ENCODE peak calls at places on chromosome 19, in seven cellular contexts. K is ovary; I is stimulated activated CD8-positive, alpha-beta memory T cell treated with anti-CD3 and anti-CD28 coated beads, Interleukin-2, amount 100 ng/mL, for 48 hours; B is NCI-H2029; M is T-helper 1 cell; X is T-helper 9 cell; C is effector CD4-positive, alpha-beta T cell. A is an unnamed sample.

GRCh38 chr19:16447015-16447384 is 24.8 kb downstream of the EPS15L1 start:
- DNase-seq in M (no peak), K (peak), X (no peak), I (peak), C (no peak), B (no peak), A (no peak)

GRCh38 chr19:801030-801860 is 4.0 kb downstream of the PTBP1 start:
- DNase-seq in K (peak), X (no peak), B (peak), C (no peak), I (no peak), M (no peak), A (peak)

GRCh38 chr19:16457195-16457953 is 14.4 kb downstream of the EPS15L1 start:
- DNase-seq in C (no peak), M (no peak), I (no peak), X (no peak), B (peak), K (peak), A (peak)

GRCh38 chr19:55638864-55639359 is 1.9 kb upstream of the ZNF580 start:
- DNase-seq in B (no peak), I (peak), M (no peak), X (peak), C (no peak), K (no peak), A (no peak)

GRCh38 chr19:41218615-41219507 is at the start of gene AXL:
- DNase-seq in I (no peak), M (no peak), B (no peak), C (no peak), K (peak), X (no peak), A (no peak)

GRCh38 chr19:58474291-58474996 is 1.7 kb upstream of the ZNF446 start:
- DNase-seq in I (no peak), K (no peak), M (no peak), B (no peak), X (no peak), C (no peak), A (no peak)

GRCh38 chr19:56751078-56751489 is 79.5 kb upstream of the ZNF835 start:
- DNase-seq in I (no peak), B (no peak), K (peak), M (no peak), C (no peak), X (no peak), A (peak)

GRCh38 chr19:15264061-15264932 is 32.0 kb upstream of the EPHX3 start:
- DNase-seq in K (peak), C (peak), I (peak), B (peak), M (peak), X (peak), A (no peak)

GRCh38 chr19:17339088-17339741 is 1.9 kb downstream of the GTPBP3 start:
- DNase-seq in B (no peak), K (peak), C (no peak), X (peak), I (peak), M (no peak), A (no peak)

GRCh38 chr19:35868172-35868822 is at the start of gene APLP1:
- DNase-seq in C (peak), I (peak), B (peak), X (peak), M (peak), K (peak), A (peak)

A was measured in DMS79.